ENCODE peak calls at places on chromosome 4, in eight cellular contexts. M is astrocyte of the spinal cord; U is heart right ventricle; J is uterus; F is naive thymus-derived CD8-positive, alpha-beta T cell; R is endothelial cell; I is amygdala; W is AG08396. O is an unnamed sample.

GRCh38 chr4:101599620-101600019 is 190.9 kb upstream of the BANK1 start:
- DNase-seq in M (peak; percentile 13), U (no peak), J (no peak), F (no peak), R (no peak), I (no peak), W (peak; percentile 5), O (no peak)

GRCh38 chr4:87193958-87194675 is 26.3 kb downstream of the KLHL8 start:
- DNase-seq in M (no peak), U (no peak), J (no peak), F (no peak), R (no peak), I (no peak), W (no peak), O (no peak)

GRCh38 chr4:48683784-48684666 is 96.1 kb downstream of the FRYL start:
- DNase-seq in M (no peak), U (no peak), J (no peak), F (no peak), R (no peak), I (no peak), W (no peak), O (peak; percentile 28)

GRCh38 chr4:26059391-26060154 is 145.6 kb downstream of the SMIM20 start:
- DNase-seq in M (no peak), U (no peak), J (no peak), F (no peak), R (no peak), I (no peak), W (no peak), O (no peak)

GRCh38 chr4:101222156-101222845 is 125.0 kb downstream of the PPP3CA start:
- DNase-seq in M (no peak), U (no peak), J (no peak), F (no peak), R (no peak), I (no peak), W (no peak), O (no peak)

GRCh38 chr4:163448541-163449203 is 24.9 kb downstream of the TKTL2 start:
- DNase-seq in M (peak; percentile 39), U (no peak), J (no peak), F (no peak), R (no peak), I (no peak), W (peak; percentile 15), O (no peak)

GRCh38 chr4:11497972-11498371 is 69.3 kb upstream of the HS3ST1 start:
- DNase-seq in M (no peak), U (no peak), J (no peak), F (no peak), R (no peak), I (no peak), W (no peak), O (no peak)

GRCh38 chr4:53456178-53456577 is 78.7 kb downstream of the FIP1L1 start:
- DNase-seq in M (no peak), U (no peak), J (no peak), F (no peak), R (no peak), I (no peak), W (no peak), O (no peak)

GRCh38 chr4:163922302-163922701 is 427.8 kb downstream of the TMA16 start:
- DNase-seq in M (no peak), U (no peak), J (no peak), F (no peak), R (no peak), I (no peak), W (no peak), O (no peak)

GRCh38 chr4:108649863-108650211 is 562 bp upstream of the OSTC start:
- DNase-seq in M (no peak), U (no peak), J (no peak), F (no peak), R (no peak), I (no peak), W (no peak), O (no peak)

GRCh38 chr4:47662975-47663374 is 174.9 kb downstream of the CORIN start:
- DNase-seq in M (no peak), U (no peak), J (no peak), F (no peak), R (peak; percentile 34), I (no peak), W (no peak), O (no peak)

GRCh38 chr4:53541577-53542206 is 49.6 kb downstream of the LNX1 start:
- DNase-seq in M (peak; percentile 93), U (no peak), J (peak; percentile 57), F (no peak), R (no peak), I (no peak), W (peak; percentile 37), O (no peak)

GRCh38 chr4:140109626-140110213 is 44.3 kb downstream of the MAML3 start:
- DNase-seq in M (no peak), U (no peak), J (no peak), F (no peak), R (no peak), I (no peak), W (no peak), O (no peak)

GRCh38 chr4:16192067-16192466 is 34.2 kb downstream of the TAPT1 start:
- DNase-seq in M (no peak), U (no peak), J (no peak), F (no peak), R (no peak), I (no peak), W (no peak), O (no peak)

GRCh38 chr4:84677995-84678394 is 95.1 kb downstream of the CDS1 start:
- DNase-seq in M (no peak), U (no peak), J (no peak), F (no peak), R (no peak), I (no peak), W (no peak), O (no peak)

GRCh38 chr4:173005912-173006633 is 162.5 kb upstream of the GALNT7 start:
- DNase-seq in M (no peak), U (no peak), J (peak; percentile 29), F (no peak), R (no peak), I (no peak), W (no peak), O (no peak)

GRCh38 chr4:2365913-2366210 is 52.6 kb downstream of the ZFYVE28 start:
- DNase-seq in M (no peak), U (no peak), J (no peak), F (no peak), R (no peak), I (no peak), W (no peak), O (no peak)

GRCh38 chr4:39169426-39169825 is 12.9 kb upstream of the WDR19 start:
- DNase-seq in M (peak; percentile 15), U (no peak), J (no peak), F (no peak), R (no peak), I (no peak), W (no peak), O (no peak)

GRCh38 chr4:3211866-3212265 is 37.1 kb upstream of the MSANTD1 start:
- DNase-seq in M (no peak), U (no peak), J (no peak), F (no peak), R (no peak), I (no peak), W (no peak), O (no peak)

GRCh38 chr4:1554246-1554875 is 129.8 kb downstream of the FAM53A start:
- DNase-seq in M (no peak), U (no peak), J (no peak), F (no peak), R (no peak), I (no peak), W (no peak), O (no peak)

GRCh38 chr4:46254788-46255187 is 130.9 kb upstream of the GABRG1 start:
- DNase-seq in M (peak; percentile 51), U (no peak), J (no peak), F (no peak), R (no peak), I (no peak), W (no peak), O (no peak)

GRCh38 chr4:4782969-4783368 is 76.5 kb upstream of the MSX1 start:
- DNase-seq in M (no peak), U (no peak), J (no peak), F (no peak), R (no peak), I (no peak), W (no peak), O (no peak)

GRCh38 chr4:77264826-77265225 is 107.8 kb downstream of the CCNG2 start:
- DNase-seq in M (no peak), U (no peak), J (no peak), F (no peak), R (no peak), I (no peak), W (no peak), O (no peak)

GRCh38 chr4:121574618-121575017 is 122.2 kb downstream of the ANXA5 start:
- DNase-seq in M (no peak), U (no peak), J (no peak), F (no peak), R (no peak), I (no peak), W (no peak), O (no peak)

GRCh38 chr4:81418572-81418971 is 53.1 kb downstream of the RASGEF1B start:
- DNase-seq in M (no peak), U (no peak), J (no peak), F (no peak), R (no peak), I (no peak), W (no peak), O (no peak)

GRCh38 chr4:183407635-183408463 is 36.6 kb upstream of the CDKN2AIP start:
- DNase-seq in M (no peak), U (no peak), J (no peak), F (no peak), R (no peak), I (no peak), W (no peak), O (no peak)

O was measured in B cell.